ENCODE peak calls at places on chromosomes 16 and 17, in seven cellular contexts. R is CD8-positive, alpha-beta T cell; V is pancreas; H is upper lobe of right lung; Q is effector memory CD4-positive, alpha-beta T cell; G is CD8-positive, alpha-beta memory T cell; T is fibroblast of lung. L is an unnamed sample. For H3K9me3, the result is how much of the 10 kb centered on the place peaks cover.

GRCh38 chr17:16352303-16352837 is 899 bp downstream of the CENPV start:
- DNase-seq in T (peak), H (peak), R (peak), V (peak), Q (no peak), G (peak), L (no peak)

GRCh38 chr17:66955821-66956220 is 8.7 kb upstream of the CACNG4 start:
- DNase-seq in H (no peak), G (no peak), T (no peak), R (no peak), Q (no peak), V (no peak), L (no peak)

GRCh38 chr17:45749831-45750335 is 34.2 kb upstream of the CRHR1 start:
- DNase-seq in H (no peak), Q (no peak), R (no peak), G (no peak), T (no peak), V (no peak), L (no peak)

GRCh38 chr16:4371481-4372314 is at the start of gene VASN:
- DNase-seq in H (peak), T (peak), V (peak), R (peak), G (peak), Q (peak), L (peak)

GRCh38 chr17:61444831-61445230 is 7.4 kb upstream of the TBX4 start:
- DNase-seq in H (no peak), R (no peak), V (no peak), Q (no peak), G (no peak), T (peak), L (no peak)

GRCh38 chr17:45035848-45036247 is 15.6 kb downstream of the DCAKD start:
- DNase-seq in H (no peak), G (no peak), V (no peak), R (no peak), Q (no peak), T (no peak), L (no peak)

GRCh38 chr16:47905771-47906170 is 250.0 kb downstream of the ABCC12 start:
- DNase-seq in R (no peak), H (no peak), Q (no peak), V (no peak), G (no peak), T (no peak), L (no peak)

GRCh38 chr16:15523092-15523541 is 88.7 kb downstream of the BMERB1 start:
- DNase-seq in R (no peak), T (no peak), V (no peak), G (no peak), H (peak), Q (no peak), L (no peak)

GRCh38 chr17:17042851-17043667 is 802 bp downstream of the MPRIP start:
- DNase-seq in G (no peak), V (no peak), T (peak), R (no peak), H (peak), Q (no peak), L (no peak)

GRCh38 chr17:15492186-15492585 is 24.8 kb upstream of the CDRT4 start:
- DNase-seq in G (no peak), R (no peak), Q (no peak), V (no peak), H (no peak), T (no peak), L (no peak)

GRCh38 chr16:81669473-81670350 is 109.4 kb upstream of the PLCG2 start:
- DNase-seq in Q (no peak), R (no peak), H (no peak), G (no peak), V (no peak), T (no peak), L (no peak)

GRCh38 chr17:36209575-36209974 is 1.3 kb upstream of the CCL4L2 start:
- DNase-seq in H (no peak), G (no peak), V (no peak), Q (no peak), T (no peak), R (no peak), L (no peak)

GRCh38 chr16:71461686-71462648 is at the start of gene ZNF23:
- DNase-seq in Q (peak), V (peak), T (peak), G (peak), R (peak), H (peak), L (peak)

GRCh38 chr16:86288716-86289294 is 221.5 kb upstream of the FOXF1 start:
- DNase-seq in T (no peak), Q (no peak), V (no peak), G (no peak), R (no peak), H (no peak), L (no peak)

GRCh38 chr16:23941963-23942564 is 106.3 kb downstream of the PRKCB start:
- DNase-seq in H (no peak), Q (no peak), R (no peak), T (no peak), V (no peak), G (no peak), L (no peak)

GRCh38 chr17:77963441-77963840 is 4.9 kb downstream of the TNRC6C start:
- DNase-seq in V (no peak), H (no peak), T (peak), Q (peak), R (peak), G (peak), L (no peak)

GRCh38 chr17:58275417-58275816 is 5.3 kb downstream of the MPO start:
- DNase-seq in H (no peak), T (no peak), Q (no peak), R (no peak), V (no peak), G (no peak), L (no peak)

GRCh38 chr16:71610936-71611871 is 14.8 kb upstream of the MARVELD3 start:
- DNase-seq in V (peak), T (peak), G (peak), R (peak), H (peak), Q (peak), L (peak)

GRCh38 chr16:75093598-75094540 is 22.7 kb downstream of the LDHD start:
- DNase-seq in Q (no peak), G (no peak), H (no peak), T (no peak), V (no peak), R (no peak), L (no peak)

GRCh38 chr17:4786111-4786491 is at the start of gene VMO1:
- DNase-seq in V (no peak), R (no peak), H (no peak), T (peak), Q (no peak), G (no peak), L (no peak)

GRCh38 chr17:6913608-6914443 is 82.0 kb upstream of the ALOX12 start:
- DNase-seq in Q (peak), V (peak), G (peak), H (peak), R (peak), T (peak), L (peak)

GRCh38 chr17:83162035-83162745 is 82.8 kb downstream of the METRNL start:
- DNase-seq in G (no peak), H (no peak), V (peak), T (no peak), Q (no peak), R (no peak), L (no peak)

GRCh38 chr17:51948128-51948527 is 210.4 kb downstream of the CA10 start:
- DNase-seq in T (no peak), H (no peak), Q (no peak), R (no peak), G (no peak), V (no peak), L (no peak)

GRCh38 chr16:52573365-52574104 is 26.6 kb upstream of the TOX3 start:
- DNase-seq in G (no peak), Q (no peak), T (no peak), R (no peak), V (peak), H (no peak), L (no peak)

GRCh38 chr17:62179525-62180161 is 114.6 kb upstream of the MED13 start:
- DNase-seq in V (no peak), R (no peak), G (no peak), T (peak), Q (no peak), H (no peak), L (no peak)

GRCh38 chr17:13888043-13888442 is 181.3 kb upstream of the COX10 start:
- DNase-seq in Q (no peak), H (no peak), V (peak), R (no peak), G (no peak), T (peak), L (no peak)

GRCh38 chr16:24174977-24175376 is 81.2 kb upstream of the CACNG3 start:
- DNase-seq in H (no peak), G (no peak), V (no peak), Q (no peak), T (no peak), R (no peak), L (no peak)

GRCh38 chr16:19008245-19008644 is 24.5 kb downstream of the TMC7 start:
- DNase-seq in H (no peak), V (no peak), Q (no peak), T (peak), G (no peak), R (no peak), L (no peak)

GRCh38 chr16:66475232-66475631 is 48.1 kb downstream of the BEAN1 start:
- DNase-seq in G (no peak), V (no peak), H (no peak), Q (no peak), T (no peak), R (no peak), L (no peak)

GRCh38 chr16:85888405-85889331 is 10.3 kb upstream of the IRF8 start:
- DNase-seq in V (no peak), Q (no peak), R (no peak), H (no peak), T (peak), G (no peak), L (no peak)

DNA sequence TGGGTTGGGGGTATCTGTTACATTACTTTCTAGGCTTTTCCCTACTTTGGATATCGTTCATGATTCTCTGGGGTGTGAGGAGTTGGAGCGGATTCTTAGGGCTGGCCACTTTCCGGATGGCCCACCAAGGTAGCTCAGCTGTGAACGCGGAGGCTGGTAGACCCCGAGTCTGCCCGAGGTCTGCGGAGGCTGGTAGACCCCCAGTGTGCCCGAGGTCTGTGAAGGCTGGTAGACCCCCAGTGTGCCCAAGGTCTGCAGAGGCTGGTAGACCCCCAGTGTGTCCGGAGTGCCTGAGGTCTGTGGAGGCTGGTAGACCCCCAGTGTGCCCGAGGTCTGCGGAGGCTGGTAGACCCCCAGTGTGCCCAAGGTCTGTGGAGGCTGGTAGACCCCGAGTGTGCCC is 99.2 kb upstream of the ZNF469 start:
- DNase-seq in T (no peak), G (no peak), V (no peak), Q (no peak), H (no peak), R (no peak), L (no peak)
- H3K9me3 ChIP-seq in T (under half), G (under half), V (under half), Q (under half), H (under half), R (under half), L (under half)

DNA sequence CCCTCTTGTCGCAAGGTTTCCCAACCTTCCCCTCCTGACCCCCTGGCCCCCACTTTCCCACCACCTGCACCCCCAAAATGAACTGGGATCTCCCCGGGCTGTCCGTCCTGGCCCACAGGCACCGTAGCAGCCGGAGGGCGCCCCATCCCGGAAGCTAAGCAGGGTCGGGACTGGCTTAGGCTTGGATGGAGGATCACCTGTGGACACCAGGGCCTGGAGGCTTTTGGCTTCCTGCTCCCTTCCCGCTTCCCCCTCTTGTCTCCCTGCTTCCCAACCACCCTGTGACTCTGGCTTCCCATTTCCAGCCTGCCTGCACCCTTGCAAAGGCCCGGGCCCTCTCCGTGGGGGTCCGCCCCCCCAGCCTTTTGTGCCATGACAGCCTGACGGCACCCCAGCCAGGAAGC is 2291.3 kb downstream of the TP53TG3F start:
- DNase-seq in H (no peak), G (no peak), V (no peak), Q (no peak), R (no peak), T (no peak), L (no peak)
- H3K9me3 ChIP-seq in H (under half), G (under half), V (under half), Q (under half), R (under half), T (under half), L (under half)

DNA sequence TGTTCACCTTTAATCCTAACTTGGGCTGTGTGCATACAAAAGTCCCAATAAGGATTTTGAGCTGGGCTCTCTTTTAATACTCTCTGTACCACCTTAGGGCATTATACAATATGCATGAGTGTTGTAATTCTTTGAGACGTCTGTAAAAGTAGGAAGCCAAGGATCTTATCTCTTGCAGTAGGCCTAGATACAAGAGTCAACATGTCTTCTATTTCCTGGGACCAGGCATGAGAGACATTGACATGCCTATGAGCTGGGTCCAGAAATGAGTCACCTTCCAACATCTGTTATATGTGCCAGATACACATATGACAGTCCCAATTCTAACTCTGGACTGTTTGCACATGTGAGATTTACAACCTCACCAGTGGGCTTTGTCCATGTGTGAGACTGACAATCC is 1911.2 kb downstream of the TP53TG3F start:
- DNase-seq in V (no peak), H (no peak), G (no peak), Q (no peak), R (no peak), T (no peak), L (no peak)
- H3K9me3 ChIP-seq in V (under half), H (under half), G (under half), Q (under half), R (under half), T (under half), L (under half)

DNA sequence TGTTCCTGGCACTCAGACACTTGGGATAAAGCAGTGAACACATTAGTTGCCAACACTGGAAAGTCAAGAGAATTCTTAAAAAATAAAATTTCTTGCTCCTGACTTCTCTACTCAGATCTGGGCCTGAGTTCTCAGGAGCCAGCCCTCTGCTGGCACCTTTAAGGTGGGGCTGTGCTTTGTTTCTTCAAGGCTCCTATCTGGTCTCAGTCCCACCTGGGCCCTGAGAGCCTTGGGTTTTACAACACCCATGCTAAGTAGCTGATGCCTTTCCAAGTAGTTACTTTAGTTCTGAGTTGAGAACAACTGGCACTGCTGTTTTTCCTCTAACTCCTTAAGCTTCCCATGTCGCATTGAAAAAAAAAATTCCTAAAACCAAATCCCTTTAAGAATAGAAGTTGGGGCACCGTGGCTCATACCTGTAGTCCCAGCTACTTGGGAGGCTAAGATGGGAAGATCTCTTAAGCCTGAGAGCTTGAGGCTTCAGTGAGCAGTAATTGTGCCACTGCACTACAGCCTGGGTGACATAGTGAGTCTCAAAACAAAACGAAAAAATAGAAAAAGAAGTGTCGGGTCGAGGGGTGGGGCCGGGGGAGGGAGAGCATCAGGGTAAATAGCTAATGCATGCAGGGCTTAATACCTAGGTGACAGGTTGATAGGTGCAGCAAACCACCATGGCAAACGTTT is 16.6 kb downstream of the CHAD start:
- DNase-seq in G (no peak), H (no peak), R (no peak), V (no peak), T (no peak), Q (no peak), L (no peak)
- H3K9me3 ChIP-seq in G (under half), H (under half), R (under half), V (under half), T (under half), Q (under half), L (under half)

DNA sequence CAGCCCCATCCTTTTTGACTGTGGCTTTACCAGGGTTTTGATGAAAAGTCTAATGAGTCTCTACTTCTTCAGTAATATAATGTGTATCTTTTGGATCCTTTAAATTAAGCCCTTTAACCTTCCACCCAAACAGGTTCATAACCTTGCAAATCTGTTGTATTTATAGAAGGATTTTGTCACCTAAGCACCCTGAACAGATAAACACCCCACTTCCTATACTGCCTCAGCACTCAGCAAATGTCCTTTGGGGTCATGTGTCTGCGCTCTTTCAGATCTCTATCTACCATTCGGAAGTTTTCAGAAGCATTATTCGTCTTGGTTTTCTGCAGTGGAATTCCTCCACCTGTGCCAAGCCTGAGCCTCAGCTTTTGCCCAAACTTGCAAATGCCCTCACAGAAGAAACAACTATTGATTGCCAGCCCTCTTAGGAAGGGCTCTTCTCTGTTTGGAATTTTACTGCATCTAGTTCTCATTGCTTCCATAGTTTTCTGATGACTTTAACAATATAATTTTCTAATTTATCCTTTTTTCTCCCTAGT is 214.8 kb upstream of the KCNJ16 start:
- DNase-seq in H (no peak), G (no peak), Q (no peak), V (no peak), T (no peak), R (no peak), L (no peak)
- H3K9me3 ChIP-seq in H (under half), G (under half), Q (under half), V (under half), T (under half), R (under half), L (under half)

GRCh38 chr17:3398310-3398709 is at the start of gene OR1E1:
- DNase-seq in G (no peak), R (no peak), T (no peak), Q (no peak), H (no peak), V (no peak), L (no peak)
- H3K9me3 ChIP-seq in G (under half), R (under half), T (under half), Q (under half), H (under half), V (under half), L (under half)

GRCh38 chr16:3292604-3293003 is 9.3 kb downstream of the ZNF263 start:
- DNase-seq in T (no peak), G (no peak), R (no peak), V (no peak), H (no peak), Q (no peak), L (no peak)
- H3K9me3 ChIP-seq in T (under half), G (half or more), R (half or more), V (under half), H (half or more), Q (half or more), L (under half)

DNA sequence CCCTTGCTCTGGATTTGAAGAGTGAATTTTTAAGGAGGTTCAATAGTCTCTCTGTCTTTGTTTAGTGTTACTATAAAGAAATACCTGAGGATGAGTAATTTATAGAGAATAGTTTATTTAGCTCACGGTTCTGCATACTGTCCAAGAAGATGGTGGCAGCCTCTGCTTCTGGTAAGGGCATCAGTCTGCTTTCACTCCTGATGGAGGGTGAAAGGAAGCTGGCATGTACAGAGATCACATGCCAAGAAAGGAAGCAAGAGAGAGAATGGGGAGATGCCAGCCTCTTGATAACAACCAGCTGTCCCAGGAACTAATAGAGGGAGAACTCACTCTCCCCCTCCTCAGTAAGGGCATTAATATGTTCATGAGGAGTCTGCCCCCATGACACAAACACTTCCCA is 917.5 kb upstream of the GOT2 start:
- DNase-seq in V (no peak), G (no peak), H (no peak), R (no peak), Q (no peak), T (no peak), L (no peak)
- H3K9me3 ChIP-seq in V (under half), G (under half), H (under half), R (under half), Q (under half), T (under half), L (under half)

DNA sequence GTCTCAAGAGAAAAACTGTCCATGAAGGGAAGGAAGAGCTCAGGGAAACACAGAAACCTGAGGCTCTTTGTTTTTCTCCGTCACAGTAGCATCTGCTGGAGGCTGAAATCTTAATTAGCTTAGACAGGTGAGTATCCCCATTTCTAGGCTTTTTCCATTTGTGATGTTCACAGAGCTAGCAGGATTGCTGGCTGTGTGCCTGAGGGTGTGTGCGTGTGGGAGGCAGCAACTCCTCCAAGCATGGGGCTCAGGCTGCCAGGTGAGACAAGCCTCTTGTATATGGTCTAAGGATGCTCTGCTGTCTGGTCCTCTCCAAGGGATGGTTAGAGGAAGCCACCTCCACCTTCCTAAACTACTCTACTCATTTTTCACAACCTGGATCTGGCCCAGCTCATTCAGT is 569.9 kb downstream of the HS3ST4 start:
- DNase-seq in G (no peak), T (no peak), Q (no peak), R (no peak), V (no peak), H (no peak), L (no peak)
- H3K9me3 ChIP-seq in G (under half), T (under half), Q (under half), R (under half), V (under half), H (under half), L (under half)

L was measured in T-helper 17 cell.